ENCODE peak calls at places on chromosomes 3 and 15, in six cellular contexts. B is fibroblast of lung, T is astrocyte, J is hepatocyte, P is endothelial cell of umbilical vein, M is GM12878. U is an unnamed sample.

GRCh38 chr15:78084359-78084750 is 6.8 kb upstream of the TBC1D2B start:
- DNase-seq in P (no peak), M (no peak), B (no peak), J (no peak), T (no peak), U (no peak)

GRCh38 chr15:28133281-28133680 is 34.2 kb upstream of the OCA2 start:
- DNase-seq in P (no peak), B (peak; percentile 20), M (no peak), T (peak; percentile 27), J (no peak), U (no peak)

GRCh38 chr3:66618066-66618465 is 117.2 kb upstream of the LRIG1 start:
- DNase-seq in T (peak; percentile 52), J (no peak), P (no peak), B (no peak), M (no peak), U (no peak)

GRCh38 chr3:171459130-171459941 is 869 bp downstream of the TNIK start:
- DNase-seq in T (peak; percentile 55), J (peak; percentile 41), P (peak; percentile 72), B (peak; percentile 48), M (no peak), U (peak; percentile 50)

GRCh38 chr15:22884344-22884743 is 45.9 kb downstream of the NIPA2 start:
- DNase-seq in J (no peak), B (no peak), T (no peak), M (no peak), P (no peak), U (no peak)

GRCh38 chr15:40982855-40983254 is 29.6 kb downstream of the CHAC1 start:
- DNase-seq in P (peak; percentile 93), J (no peak), T (peak; percentile 86), M (no peak), B (peak; percentile 80), U (no peak)

GRCh38 chr3:36600413-36600812 is 163.9 kb downstream of the DCLK3 start:
- DNase-seq in B (no peak), T (no peak), J (no peak), P (no peak), M (no peak), U (no peak)

GRCh38 chr3:11371758-11372157 is 99.6 kb downstream of the ATG7 start:
- DNase-seq in P (no peak), M (no peak), J (no peak), B (no peak), T (no peak), U (no peak)

GRCh38 chr15:57994468-57995154 is 70.9 kb downstream of the ALDH1A2 start:
- DNase-seq in M (no peak), J (peak; percentile 14), P (peak; percentile 81), T (no peak), B (peak; percentile 75), U (no peak)

GRCh38 chr15:99485153-99485947 is 80.4 kb upstream of the MEF2A start:
- DNase-seq in P (no peak), J (no peak), B (no peak), T (no peak), M (no peak), U (no peak)

GRCh38 chr3:62497156-62497555 is 123.8 kb upstream of the FEZF2 start:
- DNase-seq in P (no peak), M (no peak), J (no peak), T (no peak), B (no peak), U (no peak)

GRCh38 chr3:62496509-62496908 is 123.2 kb upstream of the FEZF2 start:
- DNase-seq in M (no peak), J (no peak), B (no peak), T (no peak), P (no peak), U (no peak)

GRCh38 chr3:62493116-62493801 is 119.9 kb upstream of the FEZF2 start:
- DNase-seq in B (peak; percentile 3), P (no peak), T (no peak), M (no peak), J (no peak), U (no peak)
- TF ChIP-seq CTCF in B (peak; percentile 36), P (no peak), T (peak; percentile 18), M (peak; percentile 31), J (no peak), U (peak; percentile 38)

GRCh38 chr3:40054568-40055222 is 245.3 kb downstream of the MYRIP start:
- DNase-seq in M (no peak), B (no peak), T (peak; percentile 36), P (no peak), J (no peak), U (no peak)
- TF ChIP-seq EZH2 in M (no peak), B (no peak), T (no peak), P (no peak), J (no peak), U (no peak)

GRCh38 chr3:48125026-48125704 is 63.1 kb downstream of the CDC25A start:
- DNase-seq in B (no peak), J (no peak), M (no peak), P (no peak), T (peak; percentile 95), U (peak; percentile 53)

GRCh38 chr3:48130321-48130881 is 57.8 kb downstream of the CDC25A start:
- DNase-seq in P (peak; percentile 96), B (peak; percentile 94), M (no peak), J (peak; percentile 60), T (peak; percentile 97), U (no peak)

GRCh38 chr3:48128779-48129178 is 59.4 kb downstream of the CDC25A start:
- DNase-seq in P (no peak), J (no peak), M (no peak), T (no peak), B (no peak), U (peak; percentile 68)

GRCh38 chr3:48125886-48126622 is 62.2 kb downstream of the CDC25A start:
- DNase-seq in P (no peak), J (no peak), B (no peak), T (no peak), M (no peak), U (no peak)

DNA sequence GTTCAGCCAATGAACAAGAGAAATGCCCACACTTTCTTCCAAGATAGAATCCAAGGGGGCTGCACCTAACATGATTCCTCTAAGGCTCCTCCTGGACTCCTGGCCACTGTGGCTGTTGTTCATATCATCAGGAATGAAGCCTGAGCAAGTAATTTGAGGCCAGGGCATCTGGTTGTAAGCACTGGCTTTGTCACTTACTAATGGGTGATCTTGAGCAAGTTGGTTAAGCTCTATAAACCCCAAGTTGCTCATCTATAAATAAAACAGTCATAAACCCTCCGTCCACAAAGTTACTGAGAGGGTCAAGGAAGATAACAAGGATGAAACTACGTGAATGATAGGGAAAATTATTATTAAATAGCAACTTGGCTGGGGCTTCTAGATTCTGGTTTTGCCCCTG is 58.3 kb downstream of the CDC25A start:
- DNase-seq in B (no peak), T (peak; percentile 71), P (no peak), M (no peak), J (no peak), U (no peak)
- TF ChIP-seq CTCF in B (no peak), T (no peak), P (no peak), M (no peak), J (no peak), U (no peak)

GRCh38 chr3:27714692-27715453 is 7.2 kb downstream of the EOMES start:
- DNase-seq in J (peak; percentile 68), T (no peak), M (no peak), B (no peak), P (no peak), U (no peak)
- TF ChIP-seq EZH2 in J (peak; percentile 90), T (peak; percentile 94), M (no peak), B (no peak), P (peak; percentile 97), U (no peak)

GRCh38 chr3:120420855-120421570 is 29.8 kb downstream of the FSTL1 start:
- DNase-seq in B (peak; percentile 76), M (no peak), P (peak; percentile 83), T (peak; percentile 72), J (peak; percentile 65), U (no peak)
- TF ChIP-seq CTCF in B (peak; percentile 51), M (no peak), P (peak; percentile 15), T (peak; percentile 29), J (peak; percentile 37), U (no peak)

DNA sequence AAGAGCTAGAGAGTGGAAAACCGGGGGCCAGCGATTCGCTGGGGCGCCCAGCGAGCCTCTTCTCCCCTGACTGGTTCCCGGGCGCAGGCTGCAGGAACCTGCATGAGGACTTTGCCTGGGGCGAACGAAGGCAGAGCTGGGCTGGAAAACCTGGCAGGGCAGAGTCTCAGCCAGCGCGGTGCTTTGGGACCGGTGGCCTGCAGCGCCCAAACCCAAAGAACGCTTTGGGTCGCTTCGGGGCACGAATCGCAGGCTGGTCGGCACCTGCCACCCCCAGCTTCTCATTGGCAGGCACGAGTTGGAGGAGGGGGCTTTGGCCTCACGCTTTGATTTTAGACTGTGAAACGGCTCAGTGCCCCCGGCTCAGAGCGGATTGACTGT is 3.0 kb downstream of the ONECUT1 start:
- DNase-seq in J (no peak), P (no peak), T (no peak), B (no peak), M (no peak), U (no peak)
- TF ChIP-seq EZH2 in J (peak; percentile 43), P (no peak), T (no peak), B (peak; percentile 88), M (no peak), U (peak; percentile 67)

DNA sequence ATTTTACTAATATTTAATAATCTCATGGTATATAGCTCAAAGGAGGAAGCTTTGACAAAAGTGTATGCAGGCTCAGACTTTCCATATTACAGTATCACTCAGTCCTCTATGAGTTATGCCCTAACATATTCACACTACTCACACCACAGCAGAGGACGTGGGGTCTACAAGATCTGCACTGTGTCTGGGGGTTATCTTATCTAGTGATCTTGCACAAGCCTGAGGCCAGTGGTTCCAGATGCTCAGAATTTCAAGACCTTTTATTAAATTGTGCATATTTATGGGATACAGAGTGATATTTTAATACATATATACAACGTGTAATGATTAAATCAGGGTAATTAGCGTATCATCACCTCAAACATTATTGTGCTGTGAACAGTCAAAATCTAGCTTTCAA is 933.1 kb downstream of the SQOR start:
- DNase-seq in P (no peak), M (no peak), J (no peak), B (no peak), T (no peak), U (no peak)
- TF ChIP-seq CTCF in P (no peak), M (no peak), J (no peak), B (no peak), T (no peak), U (no peak)

GRCh38 chr15:98417346-98417745 is 231.0 kb upstream of the IGF1R start:
- DNase-seq in J (no peak), T (no peak), P (no peak), B (no peak), M (no peak), U (no peak)

GRCh38 chr15:98422086-98422478 is 226.3 kb upstream of the IGF1R start:
- DNase-seq in J (no peak), T (no peak), B (no peak), M (no peak), P (no peak), U (no peak)

GRCh38 chr15:98421419-98422085 is 226.8 kb upstream of the IGF1R start:
- DNase-seq in T (no peak), J (peak; percentile 84), B (peak; percentile 30), M (no peak), P (peak; percentile 36), U (peak; percentile 24)

GRCh38 chr15:98419173-98419814 is 229.0 kb upstream of the IGF1R start:
- DNase-seq in J (no peak), P (no peak), M (no peak), B (no peak), T (no peak), U (no peak)

DNA sequence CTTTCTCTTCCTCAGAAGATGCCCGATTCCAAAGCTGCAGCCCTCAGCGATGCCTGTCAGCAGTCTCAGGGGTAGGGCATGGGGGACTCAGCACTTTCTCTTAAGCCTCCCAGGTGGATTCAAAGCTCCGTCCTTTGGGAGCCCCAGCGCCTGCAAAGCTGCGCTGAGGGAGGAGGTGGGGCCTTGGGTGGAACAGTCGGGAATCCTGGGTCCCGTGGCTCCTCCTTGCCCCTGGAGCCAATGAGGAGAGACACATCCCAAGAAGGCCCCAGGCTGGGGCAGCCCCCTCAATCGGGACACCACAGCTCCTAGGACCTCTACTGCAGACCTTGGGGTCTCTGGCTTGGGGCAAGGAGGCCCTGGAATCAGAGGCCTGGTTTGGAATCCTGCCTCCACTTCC is 227.5 kb upstream of the IGF1R start:
- DNase-seq in P (no peak), T (no peak), J (no peak), M (no peak), B (no peak), U (no peak)
- TF ChIP-seq EZH2 in P (no peak), T (no peak), J (no peak), M (no peak), B (no peak), U (no peak)